ENCODE peak calls at places on chromosome 21, in nine cellular contexts. One of them, this sample, is unnamed.

GRCh38 chr21:21045538-21045937 is 47.3 kb downstream of the NCAM2 start:
- DNase-seq in WTC11: no peak
- DNase-seq in A549: no peak
- DNase-seq in SK-N-SH: no peak
- DNase-seq in HCT116: no peak
- DNase-seq in GM12878: no peak
- DNase-seq in K562: no peak
- DNase-seq in HepG2: no peak
- DNase-seq in H1: no peak
- DNase-seq in this sample: no peak

GRCh38 chr21:26842976-26843911 is 2.0 kb downstream of the ADAMTS1 start:
- DNase-seq in H1: no peak
- DNase-seq in GM12878: no peak
- DNase-seq in HepG2: no peak
- DNase-seq in SK-N-SH: peak
- DNase-seq in A549: peak
- DNase-seq in HCT116: no peak
- DNase-seq in WTC11: peak
- DNase-seq in K562: no peak
- DNase-seq in this sample: no peak

GRCh38 chr21:21182401-21182800 is 184.2 kb downstream of the NCAM2 start:
- DNase-seq in SK-N-SH: no peak
- DNase-seq in GM12878: no peak
- DNase-seq in HCT116: no peak
- DNase-seq in K562: no peak
- DNase-seq in HepG2: no peak
- DNase-seq in H1: no peak
- DNase-seq in A549: no peak
- DNase-seq in WTC11: no peak
- DNase-seq in this sample: no peak

GRCh38 chr21:29238052-29238966 is 60.4 kb upstream of the BACH1 start:
- DNase-seq in WTC11: no peak
- DNase-seq in SK-N-SH: no peak
- DNase-seq in HepG2: no peak
- DNase-seq in GM12878: no peak
- DNase-seq in H1: no peak
- DNase-seq in K562: no peak
- DNase-seq in A549: no peak
- DNase-seq in HCT116: no peak
- DNase-seq in this sample: no peak

GRCh38 chr21:46154155-46154954 is 1.0 kb downstream of the FTCD start:
- DNase-seq in WTC11: no peak
- DNase-seq in H1: no peak
- DNase-seq in A549: no peak
- DNase-seq in K562: no peak
- DNase-seq in HCT116: no peak
- DNase-seq in GM12878: no peak
- DNase-seq in SK-N-SH: no peak
- DNase-seq in HepG2: no peak
- DNase-seq in this sample: no peak

GRCh38 chr21:32382108-32382601 is 10.7 kb downstream of the URB1 start:
- DNase-seq in A549: peak
- DNase-seq in WTC11: no peak
- DNase-seq in K562: no peak
- DNase-seq in SK-N-SH: no peak
- DNase-seq in H1: no peak
- DNase-seq in GM12878: no peak
- DNase-seq in HCT116: no peak
- DNase-seq in HepG2: no peak
- DNase-seq in this sample: no peak

GRCh38 chr21:46322351-46323226 is 1.1 kb downstream of the C21orf58 start:
- DNase-seq in H1: no peak
- DNase-seq in WTC11: no peak
- DNase-seq in SK-N-SH: no peak
- DNase-seq in HCT116: no peak
- DNase-seq in GM12878: no peak
- DNase-seq in K562: no peak
- DNase-seq in HepG2: no peak
- DNase-seq in A549: peak
- DNase-seq in this sample: peak

GRCh38 chr21:17200250-17200649 is 312.6 kb upstream of the CXADR start:
- DNase-seq in WTC11: no peak
- DNase-seq in A549: no peak
- DNase-seq in SK-N-SH: no peak
- DNase-seq in GM12878: no peak
- DNase-seq in HCT116: no peak
- DNase-seq in HepG2: no peak
- DNase-seq in H1: no peak
- DNase-seq in K562: no peak
- DNase-seq in this sample: no peak

GRCh38 chr21:25375675-25376074 is 231.6 kb downstream of the MRPL39 start:
- DNase-seq in SK-N-SH: no peak
- DNase-seq in A549: no peak
- DNase-seq in H1: no peak
- DNase-seq in HCT116: no peak
- DNase-seq in WTC11: no peak
- DNase-seq in HepG2: no peak
- DNase-seq in GM12878: no peak
- DNase-seq in K562: no peak
- DNase-seq in this sample: no peak

DNA sequence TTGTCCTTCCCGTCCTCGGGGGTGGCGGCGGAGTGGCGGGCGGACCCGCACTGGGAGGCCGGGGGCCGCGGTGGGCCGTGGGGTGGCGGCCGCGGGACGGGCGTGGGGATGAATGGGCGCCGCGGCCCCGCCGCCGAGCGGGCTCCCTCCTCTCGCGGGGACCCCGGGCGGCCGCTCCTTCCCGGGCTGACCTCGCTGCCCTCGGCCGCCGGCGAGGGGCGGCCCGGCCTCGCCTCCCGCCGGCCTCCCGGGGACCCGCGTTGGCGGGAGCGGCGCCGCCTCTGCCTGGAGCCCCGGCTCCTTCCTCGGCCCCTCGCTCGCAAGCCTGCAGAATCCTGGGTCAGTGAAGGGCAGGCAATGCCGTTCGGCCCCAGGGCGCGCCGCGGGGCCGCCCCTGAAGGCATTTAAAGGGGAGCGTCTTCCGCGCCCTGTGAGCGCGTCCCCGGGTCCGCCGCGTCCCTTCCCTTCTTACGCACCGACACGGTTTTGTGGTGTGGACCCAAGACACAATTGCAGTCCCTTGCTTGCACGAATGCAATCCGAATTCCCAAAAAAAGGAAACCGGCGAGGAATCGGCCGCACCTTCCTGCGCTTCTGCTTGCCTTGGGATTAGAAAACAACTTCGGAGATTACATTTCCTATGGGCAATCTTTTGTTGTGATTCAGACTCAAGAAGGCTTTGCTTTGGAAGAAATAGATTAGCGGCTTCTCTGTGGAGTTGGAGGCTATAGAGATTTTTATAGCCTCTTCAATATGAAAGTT is 776 bp downstream of the ITSN1 start:
- DNase-seq in H1: no peak
- DNase-seq in WTC11: peak
- DNase-seq in HepG2: no peak
- DNase-seq in HCT116: no peak
- DNase-seq in A549: peak
- DNase-seq in SK-N-SH: peak
- DNase-seq in GM12878: no peak
- DNase-seq in K562: peak
- DNase-seq in this sample: peak
- TF ChIP-seq MAX in H1: no peak
- TF ChIP-seq MAX in WTC11: no peak
- TF ChIP-seq MAX in HepG2: no peak
- TF ChIP-seq MAX in HCT116: no peak
- TF ChIP-seq MAX in A549: no peak
- TF ChIP-seq MAX in SK-N-SH: no peak
- TF ChIP-seq MAX in GM12878: no peak
- TF ChIP-seq MAX in K562: no peak
- TF ChIP-seq MAX in this sample: no peak

DNA sequence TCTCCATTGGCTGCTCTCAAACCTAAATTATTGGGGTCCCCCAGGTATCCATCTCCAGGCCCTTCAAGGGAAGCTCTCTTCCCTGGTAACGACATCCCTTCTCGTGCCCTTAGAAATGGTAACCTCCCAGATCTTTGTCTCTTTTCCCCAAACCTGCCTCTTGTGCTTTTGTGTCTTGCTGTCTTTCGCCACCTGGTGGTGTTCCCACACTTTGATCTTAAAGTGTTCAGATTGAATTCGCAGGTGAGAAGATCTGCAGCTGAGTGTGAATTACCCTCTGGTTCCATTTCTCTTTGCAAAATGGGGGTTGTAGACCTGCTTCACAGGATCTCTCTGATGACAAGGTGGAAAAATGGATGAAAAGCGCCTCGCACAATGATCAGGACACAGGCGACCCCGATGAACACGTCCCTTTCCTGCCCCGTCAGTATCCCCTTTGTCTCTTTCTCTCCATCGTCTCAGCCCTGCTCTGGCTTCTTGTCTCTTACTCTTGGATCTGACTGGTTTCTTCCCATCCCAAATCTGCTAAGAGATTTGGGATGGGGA is 53.1 kb downstream of the DOP1B start:
- DNase-seq in GM12878: no peak
- DNase-seq in SK-N-SH: peak
- DNase-seq in H1: no peak
- DNase-seq in HCT116: peak
- DNase-seq in HepG2: peak
- DNase-seq in K562: peak
- DNase-seq in WTC11: peak
- DNase-seq in A549: peak
- DNase-seq in this sample: peak
- TF ChIP-seq MAX in GM12878: no peak
- TF ChIP-seq MAX in SK-N-SH: no peak
- TF ChIP-seq MAX in H1: no peak
- TF ChIP-seq MAX in HCT116: no peak
- TF ChIP-seq MAX in HepG2: no peak
- TF ChIP-seq MAX in K562: no peak
- TF ChIP-seq MAX in WTC11: no peak
- TF ChIP-seq MAX in A549: no peak
- TF ChIP-seq MAX in this sample: no peak

GRCh38 chr21:35563885-35564451 is 496.4 kb downstream of the SETD4 start:
- DNase-seq in H1: no peak
- DNase-seq in HepG2: no peak
- DNase-seq in SK-N-SH: no peak
- DNase-seq in HCT116: no peak
- DNase-seq in A549: no peak
- DNase-seq in GM12878: no peak
- DNase-seq in K562: no peak
- DNase-seq in WTC11: no peak
- DNase-seq in this sample: peak
- TF ChIP-seq MAX in H1: no peak
- TF ChIP-seq MAX in HepG2: no peak
- TF ChIP-seq MAX in SK-N-SH: peak
- TF ChIP-seq MAX in HCT116: no peak
- TF ChIP-seq MAX in A549: no peak
- TF ChIP-seq MAX in GM12878: no peak
- TF ChIP-seq MAX in K562: peak
- TF ChIP-seq MAX in WTC11: no peak
- TF ChIP-seq MAX in this sample: peak

DNA sequence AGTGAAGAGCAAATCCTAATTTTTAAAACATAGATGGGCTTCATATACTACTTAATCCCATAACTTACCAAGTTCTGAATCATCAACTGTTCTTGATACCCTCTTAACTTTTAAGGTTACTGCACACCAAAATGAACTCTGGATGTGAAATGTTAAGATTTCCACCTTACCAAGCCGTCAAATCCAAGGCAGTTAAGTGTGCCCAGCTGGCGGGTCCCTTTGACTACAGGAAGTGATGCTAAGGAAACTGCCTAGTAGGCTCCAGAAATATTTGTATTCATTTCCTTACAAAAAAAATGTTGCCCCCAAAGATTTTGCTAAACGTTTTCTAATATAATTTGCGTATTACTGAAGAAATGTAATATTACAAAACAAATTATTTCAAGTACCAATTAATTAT is 10.7 kb downstream of the NRIP1 start:
- DNase-seq in WTC11: no peak
- DNase-seq in HCT116: no peak
- DNase-seq in K562: no peak
- DNase-seq in HepG2: no peak
- DNase-seq in A549: no peak
- DNase-seq in GM12878: no peak
- DNase-seq in SK-N-SH: no peak
- DNase-seq in H1: no peak
- DNase-seq in this sample: no peak
- TF ChIP-seq MAX in WTC11: no peak
- TF ChIP-seq MAX in HCT116: no peak
- TF ChIP-seq MAX in K562: no peak
- TF ChIP-seq MAX in HepG2: no peak
- TF ChIP-seq MAX in A549: no peak
- TF ChIP-seq MAX in GM12878: no peak
- TF ChIP-seq MAX in SK-N-SH: no peak
- TF ChIP-seq MAX in H1: no peak
- TF ChIP-seq MAX in this sample: no peak

GRCh38 chr21:42668620-42669019 is 15.2 kb downstream of the PDE9A start:
- DNase-seq in A549: no peak
- DNase-seq in GM12878: no peak
- DNase-seq in WTC11: no peak
- DNase-seq in K562: no peak
- DNase-seq in HepG2: no peak
- DNase-seq in SK-N-SH: no peak
- DNase-seq in HCT116: no peak
- DNase-seq in H1: no peak
- DNase-seq in this sample: no peak

GRCh38 chr21:42666023-42666747 is 12.8 kb downstream of the PDE9A start:
- DNase-seq in WTC11: peak
- DNase-seq in GM12878: no peak
- DNase-seq in A549: peak
- DNase-seq in SK-N-SH: peak
- DNase-seq in H1: no peak
- DNase-seq in K562: peak
- DNase-seq in HCT116: no peak
- DNase-seq in HepG2: no peak
- DNase-seq in this sample: no peak

GRCh38 chr21:42665484-42665883 is 12.1 kb downstream of the PDE9A start:
- DNase-seq in SK-N-SH: no peak
- DNase-seq in WTC11: no peak
- DNase-seq in HepG2: no peak
- DNase-seq in HCT116: no peak
- DNase-seq in GM12878: no peak
- DNase-seq in H1: no peak
- DNase-seq in A549: no peak
- DNase-seq in K562: no peak
- DNase-seq in this sample: no peak

GRCh38 chr21:42668193-42668592 is 14.8 kb downstream of the PDE9A start:
- DNase-seq in SK-N-SH: no peak
- DNase-seq in K562: no peak
- DNase-seq in GM12878: no peak
- DNase-seq in HCT116: no peak
- DNase-seq in HepG2: no peak
- DNase-seq in H1: no peak
- DNase-seq in A549: no peak
- DNase-seq in WTC11: no peak
- DNase-seq in this sample: no peak

DNA sequence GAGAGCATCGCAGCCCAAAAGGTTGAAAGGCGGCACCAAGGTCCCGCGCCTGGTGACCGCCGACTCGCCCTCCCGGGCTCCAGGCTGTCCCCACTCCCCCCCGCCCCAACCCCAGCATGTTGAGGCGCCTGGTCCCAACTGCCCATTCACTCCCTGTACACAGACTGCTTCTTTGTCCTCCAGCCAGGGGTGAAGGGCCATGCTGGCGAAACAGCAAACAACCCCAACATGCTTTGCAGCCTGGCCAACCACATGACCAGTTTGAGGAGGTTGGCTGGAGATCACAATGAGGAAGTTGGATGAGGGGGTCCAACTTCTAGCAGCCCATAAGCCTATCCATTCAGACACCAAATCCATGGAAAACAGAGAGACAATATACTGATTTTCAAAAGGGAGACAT is 13.5 kb downstream of the PDE9A start:
- DNase-seq in A549: no peak
- DNase-seq in GM12878: no peak
- DNase-seq in WTC11: no peak
- DNase-seq in HCT116: no peak
- DNase-seq in K562: no peak
- DNase-seq in SK-N-SH: no peak
- DNase-seq in H1: no peak
- DNase-seq in HepG2: peak
- DNase-seq in this sample: no peak
- TF ChIP-seq MAX in A549: no peak
- TF ChIP-seq MAX in GM12878: no peak
- TF ChIP-seq MAX in WTC11: no peak
- TF ChIP-seq MAX in HCT116: no peak
- TF ChIP-seq MAX in K562: no peak
- TF ChIP-seq MAX in SK-N-SH: no peak
- TF ChIP-seq MAX in H1: no peak
- TF ChIP-seq MAX in HepG2: no peak
- TF ChIP-seq MAX in this sample: no peak

This sample was measured in NB4.